ENCODE peak calls at places on chromosome 18, in seven cellular contexts. One of them, this sample, is unnamed.

GRCh38 chr18:13464432-13465125 is 246.0 kb downstream of the LDLRAD4 start:
- DNase-seq in H1: no peak
- DNase-seq in A549: no peak
- DNase-seq in HCT116: no peak
- DNase-seq in choroid plexus epithelial cell: peak; percentile 15
- DNase-seq in adrenal gland: peak; percentile 44
- DNase-seq in bronchial epithelial cell: no peak
- DNase-seq in this sample: no peak

GRCh38 chr18:44936485-44936884 is 255.8 kb downstream of the SETBP1 start:
- DNase-seq in A549: no peak
- DNase-seq in choroid plexus epithelial cell: no peak
- DNase-seq in HCT116: no peak
- DNase-seq in H1: no peak
- DNase-seq in adrenal gland: no peak
- DNase-seq in bronchial epithelial cell: no peak
- DNase-seq in this sample: no peak

GRCh38 chr18:59268127-59268721 is 5.0 kb downstream of the RAX start:
- DNase-seq in bronchial epithelial cell: no peak
- DNase-seq in choroid plexus epithelial cell: no peak
- DNase-seq in HCT116: no peak
- DNase-seq in H1: no peak
- DNase-seq in adrenal gland: no peak
- DNase-seq in A549: no peak
- DNase-seq in this sample: no peak

GRCh38 chr18:37520508-37520907 is 45.1 kb downstream of the CELF4 start:
- DNase-seq in A549: no peak
- DNase-seq in bronchial epithelial cell: no peak
- DNase-seq in adrenal gland: no peak
- DNase-seq in choroid plexus epithelial cell: no peak
- DNase-seq in H1: no peak
- DNase-seq in HCT116: no peak
- DNase-seq in this sample: no peak

GRCh38 chr18:29749699-29750098 is 1292.8 kb downstream of the DSC3 start:
- DNase-seq in A549: no peak
- DNase-seq in H1: no peak
- DNase-seq in HCT116: no peak
- DNase-seq in choroid plexus epithelial cell: peak; percentile 15
- DNase-seq in adrenal gland: no peak
- DNase-seq in bronchial epithelial cell: peak; percentile 55
- DNase-seq in this sample: peak; percentile 20

GRCh38 chr18:35524236-35524635 is 26.5 kb upstream of the INO80C start:
- DNase-seq in HCT116: no peak
- DNase-seq in A549: no peak
- DNase-seq in bronchial epithelial cell: no peak
- DNase-seq in choroid plexus epithelial cell: peak; percentile 96
- DNase-seq in adrenal gland: peak; percentile 38
- DNase-seq in H1: no peak
- DNase-seq in this sample: no peak

GRCh38 chr18:11078491-11078890 is 70.9 kb downstream of the PIEZO2 start:
- DNase-seq in HCT116: no peak
- DNase-seq in adrenal gland: no peak
- DNase-seq in choroid plexus epithelial cell: peak; percentile 60
- DNase-seq in A549: no peak
- DNase-seq in bronchial epithelial cell: no peak
- DNase-seq in H1: no peak
- DNase-seq in this sample: peak; percentile 1

GRCh38 chr18:65936678-65937077 is 185.9 kb downstream of the CDH7 start:
- DNase-seq in HCT116: no peak
- DNase-seq in choroid plexus epithelial cell: peak; percentile 2
- DNase-seq in H1: no peak
- DNase-seq in A549: no peak
- DNase-seq in bronchial epithelial cell: peak; percentile 39
- DNase-seq in adrenal gland: no peak
- DNase-seq in this sample: no peak

GRCh38 chr18:74609535-74609934 is 11.9 kb downstream of the ZNF407 start:
- DNase-seq in bronchial epithelial cell: peak; percentile 58
- DNase-seq in adrenal gland: no peak
- DNase-seq in choroid plexus epithelial cell: peak; percentile 72
- DNase-seq in HCT116: no peak
- DNase-seq in A549: no peak
- DNase-seq in H1: no peak
- DNase-seq in this sample: peak; percentile 90

GRCh38 chr18:2939317-2939716 is 73.6 kb downstream of the LPIN2 start:
- DNase-seq in choroid plexus epithelial cell: no peak
- DNase-seq in A549: peak; percentile 74
- DNase-seq in HCT116: no peak
- DNase-seq in bronchial epithelial cell: no peak
- DNase-seq in adrenal gland: no peak
- DNase-seq in H1: no peak
- DNase-seq in this sample: no peak

GRCh38 chr18:30987479-30988241 is 54.9 kb downstream of the DSC3 start:
- DNase-seq in choroid plexus epithelial cell: no peak
- DNase-seq in HCT116: peak; percentile 83
- DNase-seq in bronchial epithelial cell: peak; percentile 99
- DNase-seq in A549: peak; percentile 67
- DNase-seq in adrenal gland: no peak
- DNase-seq in H1: no peak
- DNase-seq in this sample: peak; percentile 12

GRCh38 chr18:30381826-30382225 is 660.7 kb downstream of the DSC3 start:
- DNase-seq in adrenal gland: no peak
- DNase-seq in H1: no peak
- DNase-seq in bronchial epithelial cell: no peak
- DNase-seq in HCT116: no peak
- DNase-seq in A549: no peak
- DNase-seq in choroid plexus epithelial cell: no peak
- DNase-seq in this sample: no peak

GRCh38 chr18:10514082-10514481 is 11.7 kb upstream of the NAPG start:
- DNase-seq in bronchial epithelial cell: no peak
- DNase-seq in adrenal gland: no peak
- DNase-seq in choroid plexus epithelial cell: no peak
- DNase-seq in A549: no peak
- DNase-seq in H1: no peak
- DNase-seq in HCT116: no peak
- DNase-seq in this sample: no peak

GRCh38 chr18:45526120-45526841 is 89.0 kb upstream of the SLC14A2 start:
- DNase-seq in H1: no peak
- DNase-seq in HCT116: no peak
- DNase-seq in adrenal gland: no peak
- DNase-seq in bronchial epithelial cell: peak; percentile 6
- DNase-seq in A549: no peak
- DNase-seq in choroid plexus epithelial cell: peak; percentile 58
- DNase-seq in this sample: peak; percentile 63

GRCh38 chr18:60684843-60685513 is 312.4 kb upstream of the MC4R start:
- DNase-seq in A549: peak; percentile 8
- DNase-seq in H1: no peak
- DNase-seq in choroid plexus epithelial cell: peak; percentile 68
- DNase-seq in HCT116: peak; percentile 19
- DNase-seq in adrenal gland: no peak
- DNase-seq in bronchial epithelial cell: peak; percentile 57
- DNase-seq in this sample: peak; percentile 45

GRCh38 chr18:45165871-45166270 is 449.4 kb upstream of the SLC14A2 start:
- DNase-seq in bronchial epithelial cell: no peak
- DNase-seq in A549: no peak
- DNase-seq in H1: no peak
- DNase-seq in adrenal gland: no peak
- DNase-seq in choroid plexus epithelial cell: no peak
- DNase-seq in HCT116: no peak
- DNase-seq in this sample: no peak

GRCh38 chr18:56321470-56321869 is 316.9 kb downstream of the TXNL1 start:
- DNase-seq in bronchial epithelial cell: no peak
- DNase-seq in adrenal gland: peak; percentile 47
- DNase-seq in A549: no peak
- DNase-seq in H1: no peak
- DNase-seq in HCT116: no peak
- DNase-seq in choroid plexus epithelial cell: no peak
- DNase-seq in this sample: no peak

GRCh38 chr18:14089781-14090180 is 42.5 kb downstream of the ZNF519 start:
- DNase-seq in H1: no peak
- DNase-seq in bronchial epithelial cell: no peak
- DNase-seq in A549: no peak
- DNase-seq in choroid plexus epithelial cell: no peak
- DNase-seq in adrenal gland: no peak
- DNase-seq in HCT116: no peak
- DNase-seq in this sample: peak; percentile 2

GRCh38 chr18:65425366-65425765 is 325.4 kb upstream of the CDH7 start:
- DNase-seq in HCT116: no peak
- DNase-seq in bronchial epithelial cell: no peak
- DNase-seq in adrenal gland: no peak
- DNase-seq in choroid plexus epithelial cell: no peak
- DNase-seq in H1: no peak
- DNase-seq in A549: no peak
- DNase-seq in this sample: no peak

GRCh38 chr18:32612651-32613050 is 142.0 kb upstream of the GAREM1 start:
- DNase-seq in bronchial epithelial cell: no peak
- DNase-seq in adrenal gland: no peak
- DNase-seq in HCT116: no peak
- DNase-seq in choroid plexus epithelial cell: no peak
- DNase-seq in A549: no peak
- DNase-seq in H1: no peak
- DNase-seq in this sample: no peak

GRCh38 chr18:35692866-35693265 is 111.3 kb downstream of the GALNT1 start:
- DNase-seq in A549: no peak
- DNase-seq in bronchial epithelial cell: peak; percentile 26
- DNase-seq in adrenal gland: no peak
- DNase-seq in H1: no peak
- DNase-seq in choroid plexus epithelial cell: no peak
- DNase-seq in HCT116: no peak
- DNase-seq in this sample: no peak

GRCh38 chr18:36078751-36079529 is 11.6 kb upstream of the RPRD1A start:
- DNase-seq in HCT116: no peak
- DNase-seq in choroid plexus epithelial cell: peak; percentile 92
- DNase-seq in H1: no peak
- DNase-seq in bronchial epithelial cell: no peak
- DNase-seq in adrenal gland: no peak
- DNase-seq in A549: no peak
- DNase-seq in this sample: peak; percentile 65

GRCh38 chr18:10060469-10060782 is 146.6 kb downstream of the VAPA start:
- DNase-seq in A549: no peak
- DNase-seq in choroid plexus epithelial cell: no peak
- DNase-seq in adrenal gland: no peak
- DNase-seq in H1: no peak
- DNase-seq in bronchial epithelial cell: no peak
- DNase-seq in HCT116: no peak
- DNase-seq in this sample: no peak

GRCh38 chr18:76167440-76167839 is 327.6 kb downstream of the ZNF516 start:
- DNase-seq in bronchial epithelial cell: no peak
- DNase-seq in A549: no peak
- DNase-seq in choroid plexus epithelial cell: no peak
- DNase-seq in H1: no peak
- DNase-seq in HCT116: no peak
- DNase-seq in adrenal gland: no peak
- DNase-seq in this sample: no peak
- TF ChIP-seq CTCF in bronchial epithelial cell: no peak
- TF ChIP-seq CTCF in A549: no peak
- TF ChIP-seq CTCF in choroid plexus epithelial cell: no peak
- TF ChIP-seq CTCF in H1: peak; percentile 15
- TF ChIP-seq CTCF in HCT116: no peak
- TF ChIP-seq CTCF in adrenal gland: no peak
- TF ChIP-seq CTCF in this sample: no peak

GRCh38 chr18:34042423-34043146 is 182.1 kb downstream of the NOL4 start:
- DNase-seq in A549: no peak
- DNase-seq in adrenal gland: no peak
- DNase-seq in bronchial epithelial cell: no peak
- DNase-seq in HCT116: no peak
- DNase-seq in H1: no peak
- DNase-seq in choroid plexus epithelial cell: no peak
- DNase-seq in this sample: no peak

GRCh38 chr18:34033968-34034367 is 190.7 kb downstream of the NOL4 start:
- DNase-seq in A549: no peak
- DNase-seq in H1: no peak
- DNase-seq in HCT116: no peak
- DNase-seq in bronchial epithelial cell: no peak
- DNase-seq in choroid plexus epithelial cell: no peak
- DNase-seq in adrenal gland: no peak
- DNase-seq in this sample: no peak

GRCh38 chr18:34039194-34039593 is 185.5 kb downstream of the NOL4 start:
- DNase-seq in choroid plexus epithelial cell: no peak
- DNase-seq in A549: no peak
- DNase-seq in bronchial epithelial cell: no peak
- DNase-seq in HCT116: no peak
- DNase-seq in H1: no peak
- DNase-seq in adrenal gland: no peak
- DNase-seq in this sample: no peak
- H3K4me3 ChIP-seq in choroid plexus epithelial cell: no peak overlapping the region
- H3K4me3 ChIP-seq in A549: no peak overlapping the region
- H3K4me3 ChIP-seq in bronchial epithelial cell: no peak overlapping the region
- H3K4me3 ChIP-seq in HCT116: no peak overlapping the region
- H3K4me3 ChIP-seq in H1: no peak overlapping the region
- H3K4me3 ChIP-seq in adrenal gland: no peak overlapping the region
- H3K4me3 ChIP-seq in this sample: no peak overlapping the region

GRCh38 chr18:53152478-53152877 is 812.5 kb downstream of the DCC start:
- DNase-seq in choroid plexus epithelial cell: no peak
- DNase-seq in bronchial epithelial cell: no peak
- DNase-seq in H1: no peak
- DNase-seq in A549: no peak
- DNase-seq in HCT116: no peak
- DNase-seq in adrenal gland: no peak
- DNase-seq in this sample: no peak

GRCh38 chr18:53147472-53147871 is 807.5 kb downstream of the DCC start:
- DNase-seq in HCT116: no peak
- DNase-seq in H1: no peak
- DNase-seq in adrenal gland: no peak
- DNase-seq in A549: no peak
- DNase-seq in choroid plexus epithelial cell: no peak
- DNase-seq in bronchial epithelial cell: no peak
- DNase-seq in this sample: no peak

GRCh38 chr18:53148056-53148574 is 808.1 kb downstream of the DCC start:
- DNase-seq in choroid plexus epithelial cell: no peak
- DNase-seq in adrenal gland: no peak
- DNase-seq in A549: no peak
- DNase-seq in bronchial epithelial cell: no peak
- DNase-seq in HCT116: no peak
- DNase-seq in H1: no peak
- DNase-seq in this sample: no peak

GRCh38 chr18:53153800-53154199 is 813.8 kb downstream of the DCC start:
- DNase-seq in H1: no peak
- DNase-seq in HCT116: no peak
- DNase-seq in bronchial epithelial cell: no peak
- DNase-seq in choroid plexus epithelial cell: no peak
- DNase-seq in A549: no peak
- DNase-seq in adrenal gland: no peak
- DNase-seq in this sample: no peak

DNA sequence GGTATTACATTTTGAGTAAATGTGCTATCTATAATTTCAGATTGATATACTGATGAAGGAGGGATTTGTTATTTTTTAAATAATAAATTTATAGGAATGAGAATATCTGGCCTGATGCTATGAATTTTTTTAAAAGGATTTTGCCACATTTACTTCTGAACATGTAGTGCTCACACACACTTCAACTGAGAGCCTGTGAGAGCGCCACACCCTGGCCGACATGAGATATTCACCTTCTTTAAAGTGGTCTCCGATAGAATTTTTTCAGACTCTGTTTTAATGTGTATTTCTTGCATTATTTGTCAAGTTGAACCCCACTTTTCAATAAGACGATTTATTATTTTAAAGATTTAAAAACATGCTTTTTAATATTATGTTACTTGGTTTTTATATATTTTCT is 813.3 kb downstream of the DCC start:
- DNase-seq in HCT116: no peak
- DNase-seq in A549: peak; percentile 6
- DNase-seq in choroid plexus epithelial cell: no peak
- DNase-seq in adrenal gland: no peak
- DNase-seq in H1: peak; percentile 62
- DNase-seq in bronchial epithelial cell: no peak
- DNase-seq in this sample: peak; percentile 1
- TF ChIP-seq CTCF in HCT116: no peak
- TF ChIP-seq CTCF in A549: peak; percentile 17
- TF ChIP-seq CTCF in choroid plexus epithelial cell: no peak
- TF ChIP-seq CTCF in adrenal gland: peak; percentile 21
- TF ChIP-seq CTCF in H1: peak; percentile 59
- TF ChIP-seq CTCF in bronchial epithelial cell: no peak
- TF ChIP-seq CTCF in this sample: peak; percentile 14

GRCh38 chr18:21949326-21950015 is 208.9 kb downstream of the MIB1 start:
- DNase-seq in choroid plexus epithelial cell: no peak
- DNase-seq in HCT116: no peak
- DNase-seq in bronchial epithelial cell: peak; percentile 21
- DNase-seq in H1: no peak
- DNase-seq in A549: no peak
- DNase-seq in adrenal gland: no peak
- DNase-seq in this sample: no peak
- H3K4me3 ChIP-seq in choroid plexus epithelial cell: no peak overlapping the region
- H3K4me3 ChIP-seq in HCT116: no peak overlapping the region
- H3K4me3 ChIP-seq in bronchial epithelial cell: no peak overlapping the region
- H3K4me3 ChIP-seq in H1: no peak overlapping the region
- H3K4me3 ChIP-seq in A549: no peak overlapping the region
- H3K4me3 ChIP-seq in adrenal gland: no peak overlapping the region
- H3K4me3 ChIP-seq in this sample: no peak overlapping the region